ENCODE peak calls at places on chromosomes 5 and 9, in eight cellular contexts. T is fibroblast of the conjunctiva, G is ascending aorta, X is EL, U is mesothelial cell of epicardium, D is astrocyte, S is NCI-H1105 treated with DMSO at 0.1 percent for 48 hours, E is tibial artery. W is an unnamed sample.

GRCh38 chr5:959581-960531 is 48.7 kb upstream of the NKD2 start:
- DNase-seq in X (no peak), D (no peak), U (no peak), G (no peak), E (no peak), T (no peak), S (no peak), W (no peak)

GRCh38 chr5:134371834-134372340 is 518 bp downstream of the UBE2B start:
- DNase-seq in E (peak), X (peak), U (peak), G (no peak), T (peak), S (peak), D (peak), W (peak)

GRCh38 chr5:98777295-98777694 is 3.8 kb downstream of the RGMB start:
- DNase-seq in X (peak), S (no peak), D (no peak), G (no peak), T (no peak), E (no peak), U (no peak), W (no peak)

GRCh38 chr9:129702563-129702962 is 37.1 kb downstream of the PRRX2 start:
- DNase-seq in E (peak), T (no peak), S (no peak), U (no peak), X (peak), D (peak), G (no peak), W (no peak)

GRCh38 chr9:16062542-16063240 is 509.8 kb downstream of the CCDC171 start:
- DNase-seq in S (no peak), T (peak), D (peak), X (peak), U (no peak), G (no peak), E (no peak), W (no peak)

GRCh38 chr5:54701179-54701578 is 183.6 kb downstream of the SNX18 start:
- DNase-seq in G (peak), X (peak), U (no peak), D (peak), T (peak), E (peak), S (peak), W (no peak)

GRCh38 chr9:3646226-3646625 is 120.4 kb upstream of the RFX3 start:
- DNase-seq in T (no peak), U (no peak), S (no peak), G (no peak), D (no peak), E (no peak), X (no peak), W (no peak)

GRCh38 chr9:133347515-133347984 is 381 bp downstream of the MED22 start:
- DNase-seq in E (peak), X (no peak), U (no peak), S (peak), G (no peak), D (no peak), T (no peak), W (peak)

GRCh38 chr5:114249838-114250237 is 112.0 kb upstream of the KCNN2 start:
- DNase-seq in S (no peak), U (no peak), X (peak), T (peak), E (no peak), D (peak), G (no peak), W (no peak)